ENCODE peak calls at places on chromosomes 4 and X, in nine cellular contexts. One of them, this sample, is unnamed.

GRCh38 chrX:19566359-19567141 is 51.2 kb upstream of the MAP3K15 start:
- DNase-seq in RPMI7951: no peak
- DNase-seq in transverse colon: peak; percentile 14
- DNase-seq in NCI-H1417 treated with DMSO at 0.1 percent for 48 hours: no peak
- DNase-seq in HepG2: peak; percentile 65
- DNase-seq in mucosa of descending colon: no peak
- DNase-seq in HT-29: no peak
- DNase-seq in fibroblast of mammary gland: peak; percentile 19
- DNase-seq in Jurkat, Clone E6-1: peak; percentile 26
- DNase-seq in this sample: no peak

GRCh38 chr4:128837679-128838078 is 28.2 kb downstream of the JADE1 start:
- DNase-seq in RPMI7951: no peak
- DNase-seq in transverse colon: no peak
- DNase-seq in NCI-H1417 treated with DMSO at 0.1 percent for 48 hours: no peak
- DNase-seq in HepG2: no peak
- DNase-seq in mucosa of descending colon: no peak
- DNase-seq in HT-29: no peak
- DNase-seq in fibroblast of mammary gland: no peak
- DNase-seq in Jurkat, Clone E6-1: no peak
- DNase-seq in this sample: no peak

GRCh38 chr4:129323630-129324029 is 227.7 kb downstream of the C4orf33 start:
- DNase-seq in RPMI7951: no peak
- DNase-seq in transverse colon: no peak
- DNase-seq in NCI-H1417 treated with DMSO at 0.1 percent for 48 hours: peak; percentile 90
- DNase-seq in HepG2: no peak
- DNase-seq in mucosa of descending colon: no peak
- DNase-seq in HT-29: no peak
- DNase-seq in fibroblast of mammary gland: no peak
- DNase-seq in Jurkat, Clone E6-1: no peak
- DNase-seq in this sample: no peak

GRCh38 chrX:132401935-132402334 is 86.9 kb downstream of the MBNL3 start:
- DNase-seq in RPMI7951: no peak
- DNase-seq in transverse colon: no peak
- DNase-seq in NCI-H1417 treated with DMSO at 0.1 percent for 48 hours: no peak
- DNase-seq in HepG2: peak; percentile 21
- DNase-seq in mucosa of descending colon: no peak
- DNase-seq in HT-29: no peak
- DNase-seq in fibroblast of mammary gland: no peak
- DNase-seq in Jurkat, Clone E6-1: no peak
- DNase-seq in this sample: no peak

GRCh38 chr4:10225096-10225495 is 108.5 kb upstream of the WDR1 start:
- DNase-seq in RPMI7951: no peak
- DNase-seq in transverse colon: no peak
- DNase-seq in NCI-H1417 treated with DMSO at 0.1 percent for 48 hours: no peak
- DNase-seq in HepG2: no peak
- DNase-seq in mucosa of descending colon: no peak
- DNase-seq in HT-29: no peak
- DNase-seq in fibroblast of mammary gland: no peak
- DNase-seq in Jurkat, Clone E6-1: no peak
- DNase-seq in this sample: no peak

GRCh38 chrX:116667346-116667745 is 204.6 kb upstream of the CT83 start:
- DNase-seq in RPMI7951: no peak
- DNase-seq in transverse colon: no peak
- DNase-seq in NCI-H1417 treated with DMSO at 0.1 percent for 48 hours: no peak
- DNase-seq in HepG2: no peak
- DNase-seq in mucosa of descending colon: no peak
- DNase-seq in HT-29: no peak
- DNase-seq in fibroblast of mammary gland: no peak
- DNase-seq in Jurkat, Clone E6-1: no peak
- DNase-seq in this sample: no peak

GRCh38 chrX:47146121-47146935 is 1.3 kb downstream of the RBM10 start:
- DNase-seq in RPMI7951: no peak
- DNase-seq in transverse colon: peak; percentile 60
- DNase-seq in NCI-H1417 treated with DMSO at 0.1 percent for 48 hours: no peak
- DNase-seq in HepG2: no peak
- DNase-seq in mucosa of descending colon: peak; percentile 33
- DNase-seq in HT-29: peak; percentile 16
- DNase-seq in fibroblast of mammary gland: no peak
- DNase-seq in Jurkat, Clone E6-1: no peak
- DNase-seq in this sample: no peak

GRCh38 chr4:94357624-94358023 is 15.0 kb upstream of the HPGDS start:
- DNase-seq in RPMI7951: no peak
- DNase-seq in transverse colon: no peak
- DNase-seq in NCI-H1417 treated with DMSO at 0.1 percent for 48 hours: no peak
- DNase-seq in HepG2: no peak
- DNase-seq in mucosa of descending colon: no peak
- DNase-seq in HT-29: no peak
- DNase-seq in fibroblast of mammary gland: no peak
- DNase-seq in Jurkat, Clone E6-1: no peak
- DNase-seq in this sample: no peak

GRCh38 chr4:104860227-104861123 is 286.2 kb upstream of the TET2 start:
- DNase-seq in RPMI7951: peak; percentile 54
- DNase-seq in transverse colon: peak; percentile 49
- DNase-seq in NCI-H1417 treated with DMSO at 0.1 percent for 48 hours: peak; percentile 37
- DNase-seq in HepG2: peak; percentile 62
- DNase-seq in mucosa of descending colon: no peak
- DNase-seq in HT-29: peak; percentile 87
- DNase-seq in fibroblast of mammary gland: peak; percentile 79
- DNase-seq in Jurkat, Clone E6-1: peak; percentile 68
- DNase-seq in this sample: peak; percentile 15

This sample was measured in NCI-H1048.